ENCODE peak calls at places on chromosome 4, in ten cellular contexts. E is astrocyte, C is heart right ventricle, X is adipocyte, G is keratinocyte, B is mucosa of descending colon, M is SK-N-SH, H is cardiac muscle cell, Y is left lung, R is Caco-2. F is an unnamed sample.

GRCh38 chr4:75634951-75635350 is 4.6 kb upstream of the CDKL2 start:
- DNase-seq in E (peak; percentile 58), R (no peak), M (no peak), Y (no peak), C (no peak), G (no peak), H (no peak), X (peak; percentile 24), B (no peak), F (no peak)

GRCh38 chr4:110309686-110310085 is 111.3 kb upstream of the ELOVL6 start:
- DNase-seq in G (no peak), H (no peak), E (peak; percentile 39), X (peak; percentile 79), Y (no peak), B (no peak), M (peak; percentile 62), C (no peak), R (no peak), F (peak; percentile 36)

GRCh38 chr4:161585011-161585410 is 578.8 kb downstream of the FSTL5 start:
- DNase-seq in X (no peak), H (no peak), C (no peak), M (no peak), R (no peak), B (no peak), E (no peak), Y (no peak), G (no peak), F (no peak)

GRCh38 chr4:173531085-173531965 is 1.3 kb upstream of the HAND2 start:
- DNase-seq in B (no peak), Y (no peak), X (peak; percentile 42), M (no peak), E (no peak), R (no peak), C (peak; percentile 70), H (peak; percentile 53), G (no peak), F (no peak)

GRCh38 chr4:55458611-55459010 is 62.9 kb downstream of the TMEM165 start:
- DNase-seq in H (no peak), E (no peak), X (no peak), G (no peak), R (no peak), M (no peak), Y (no peak), B (no peak), C (no peak), F (no peak)

GRCh38 chr4:3009422-3009821 is 46.1 kb downstream of the GRK4 start:
- DNase-seq in G (no peak), C (no peak), H (peak; percentile 16), M (no peak), R (no peak), X (peak; percentile 43), E (peak; percentile 4), B (no peak), Y (no peak), F (no peak)

GRCh38 chr4:48331577-48332340 is 9.6 kb upstream of the SLAIN2 start:
- DNase-seq in X (peak; percentile 45), B (no peak), E (peak; percentile 92), M (no peak), G (peak; percentile 93), Y (no peak), R (no peak), C (no peak), H (no peak), F (peak; percentile 35)

GRCh38 chr4:28481565-28481964 is 1620.9 kb downstream of the STIM2 start:
- DNase-seq in B (peak; percentile 84), X (no peak), G (no peak), H (no peak), Y (no peak), M (no peak), E (no peak), C (no peak), R (no peak), F (no peak)

GRCh38 chr4:147138171-147138570 is 192.5 kb upstream of the TTC29 start:
- DNase-seq in X (peak; percentile 61), M (no peak), R (no peak), E (no peak), Y (no peak), H (no peak), B (no peak), G (no peak), C (peak; percentile 13), F (peak; percentile 46)

GRCh38 chr4:70901607-70901983 is 574 bp upstream of the MOB1B start:
- DNase-seq in H (no peak), Y (no peak), R (no peak), C (no peak), G (no peak), E (no peak), X (no peak), M (no peak), B (no peak), F (no peak)

GRCh38 chr4:140851032-140851636 is 94.9 kb upstream of the TBC1D9 start:
- DNase-seq in B (peak; percentile 82), E (peak; percentile 27), H (peak; percentile 73), Y (no peak), X (peak; percentile 88), C (peak; percentile 63), G (peak; percentile 23), R (peak; percentile 48), M (peak; percentile 54), F (peak; percentile 84)

GRCh38 chr4:150510176-150510875 is 71.6 kb upstream of the MAB21L2 start:
- DNase-seq in Y (no peak), E (peak; percentile 85), H (no peak), R (no peak), M (no peak), X (peak; percentile 79), G (no peak), B (no peak), C (no peak), F (no peak)

DNA sequence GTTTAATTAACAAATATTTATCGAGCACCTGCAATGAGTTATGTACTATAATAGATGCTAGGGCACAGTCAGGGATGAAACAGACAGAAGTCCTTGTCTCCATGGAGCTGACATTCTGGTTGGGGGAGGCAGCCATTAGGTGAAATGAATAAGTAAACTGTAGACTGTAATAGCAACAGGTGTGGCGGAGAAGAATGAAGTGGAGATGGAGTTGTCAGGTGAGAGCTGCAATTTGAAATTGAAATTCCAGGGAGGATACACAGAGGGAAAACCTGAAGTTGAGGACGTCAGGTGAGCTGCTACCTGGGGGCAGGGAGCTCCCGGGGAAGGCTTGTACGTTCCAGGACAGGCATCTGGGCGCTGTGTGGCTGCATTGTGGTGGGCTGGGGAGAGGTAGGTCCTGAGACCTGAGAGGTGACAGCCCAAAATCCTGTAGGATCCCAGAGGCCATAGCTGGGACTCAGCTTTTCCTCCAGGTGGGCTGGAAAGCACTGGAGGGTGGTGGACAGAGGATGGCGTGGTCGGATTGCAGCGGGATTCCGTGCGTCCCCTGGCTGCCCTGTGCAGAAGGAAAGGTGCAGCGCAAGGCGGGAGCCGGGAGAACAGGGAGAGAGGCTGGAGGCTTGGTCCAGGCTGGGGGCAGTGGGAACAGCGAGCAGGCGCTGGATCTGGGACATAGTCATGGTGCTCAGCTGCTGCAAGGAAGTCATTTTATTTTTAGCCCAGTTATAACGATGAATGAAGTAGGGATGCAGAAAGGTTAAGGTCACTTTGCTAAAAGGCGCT is 24.8 kb downstream of the CYTL1 start:
- DNase-seq in G (no peak), H (no peak), M (no peak), Y (no peak), X (no peak), E (no peak), R (no peak), C (no peak), B (no peak), F (no peak)
- H3K4me3 ChIP-seq in G (no peak overlapping the region), H (no peak overlapping the region), M (no peak overlapping the region), Y (no peak overlapping the region), X (no peak overlapping the region), E (no peak overlapping the region), R (no peak overlapping the region), C (no peak overlapping the region), B (no peak overlapping the region), F (no peak overlapping the region)

GRCh38 chr4:38005637-38006036 is 45.4 kb downstream of the PTTG2 start:
- DNase-seq in G (no peak), C (no peak), H (no peak), X (no peak), B (no peak), E (no peak), Y (no peak), R (no peak), M (no peak), F (no peak)

GRCh38 chr4:38009421-38009820 is 49.2 kb downstream of the PTTG2 start:
- DNase-seq in G (no peak), B (no peak), Y (no peak), M (no peak), C (no peak), R (no peak), H (no peak), X (no peak), E (no peak), F (no peak)

GRCh38 chr4:38008493-38009120 is 48.4 kb downstream of the PTTG2 start:
- DNase-seq in C (no peak), R (no peak), G (no peak), H (no peak), Y (no peak), E (no peak), X (no peak), B (no peak), M (no peak), F (no peak)

GRCh38 chr4:38009949-38010348 is 49.8 kb downstream of the PTTG2 start:
- DNase-seq in R (no peak), H (no peak), C (no peak), E (no peak), X (no peak), G (no peak), Y (no peak), B (no peak), M (no peak), F (no peak)

GRCh38 chr4:38007645-38008044 is 47.4 kb downstream of the PTTG2 start:
- DNase-seq in Y (no peak), H (no peak), G (no peak), M (no peak), R (no peak), X (no peak), C (no peak), B (no peak), E (no peak), F (no peak)
- H3K4me1 ChIP-seq in Y (peaks cover 20% of the 10 kb centered on the region), H (peaks cover 23% of the 10 kb centered on the region), G (peaks cover 6% of the 10 kb centered on the region), M (peaks cover 6% of the 10 kb centered on the region), R (no peaks in the 10 kb centered on the region), X (no peaks in the 10 kb centered on the region), C (peaks cover 46% of the 10 kb centered on the region), B (peaks cover 8% of the 10 kb centered on the region), E (peaks cover 18% of the 10 kb centered on the region), F (peaks cover 11% of the 10 kb centered on the region)

GRCh38 chr4:6200922-6201362 is 593 bp upstream of the JAKMIP1 start:
- DNase-seq in Y (no peak), M (no peak), H (no peak), G (no peak), C (no peak), X (no peak), R (no peak), B (no peak), E (no peak), F (no peak)
- H3K4me3 ChIP-seq in Y (no peak overlapping the region), M (peak overlapping the region; percentile 37), H (peak overlapping the region; percentile 95), G (no peak overlapping the region), C (peak overlapping the region; percentile 55), X (no peak overlapping the region), R (peak overlapping the region; percentile 5), B (no peak overlapping the region), E (peak overlapping the region; percentile 39), F (no peak overlapping the region)

DNA sequence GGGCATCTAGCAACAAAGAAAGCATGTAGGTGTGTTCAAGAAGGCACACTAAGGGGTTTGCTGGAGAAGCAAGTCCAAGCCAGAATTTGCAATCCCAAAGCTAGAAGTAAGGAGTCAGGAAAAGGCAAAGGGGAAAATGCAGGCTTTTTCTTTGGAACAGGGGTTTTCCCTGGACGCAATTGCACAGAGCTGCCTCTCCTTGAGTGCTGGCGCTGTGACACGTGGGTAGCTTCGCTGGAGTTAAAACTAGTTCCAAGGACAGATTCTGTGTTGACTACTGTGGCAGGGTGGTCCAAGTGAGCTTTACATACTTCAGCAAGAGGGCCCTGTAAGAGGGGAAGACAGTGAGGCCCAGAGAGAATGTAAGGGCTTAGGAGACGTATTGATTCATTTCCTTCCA is 277.1 kb downstream of the ADGRA3 start:
- DNase-seq in C (no peak), E (no peak), R (no peak), M (peak; percentile 4), X (no peak), H (peak; percentile 50), B (peak; percentile 33), G (no peak), Y (no peak), F (peak; percentile 19)
- H3K4me1 ChIP-seq in C (no peaks in the 10 kb centered on the region), E (no peaks in the 10 kb centered on the region), R (peaks cover 5% of the 10 kb centered on the region), M (no peaks in the 10 kb centered on the region), X (no peaks in the 10 kb centered on the region), H (peaks cover 36% of the 10 kb centered on the region), B (no peaks in the 10 kb centered on the region), G (no peaks in the 10 kb centered on the region), Y (no peaks in the 10 kb centered on the region), F (no peaks in the 10 kb centered on the region)

F was measured in SJCRH30.